ENCODE peak calls at places on chromosomes 5 and 9, in eight cellular contexts. H, E, D, V, R, Y, Z and X are unnamed samples.

GRCh38 chr9:136764301-136764891 is at the start of gene LCN15:
- DNase-seq in H (no peak), E (no peak), D (no peak), V (no peak), R (no peak), Y (no peak), Z (no peak), X (no peak)

GRCh38 chr9:129287595-129288305 is 109.7 kb upstream of the IER5L start:
- DNase-seq in H (no peak), E (no peak), D (no peak), V (no peak), R (no peak), Y (no peak), Z (peak; percentile 37), X (peak; percentile 12)

GRCh38 chr5:68169898-68170297 is 45.7 kb upstream of the PIK3R1 start:
- DNase-seq in H (no peak), E (peak; percentile 33), D (no peak), V (no peak), R (no peak), Y (no peak), Z (no peak), X (peak; percentile 54)

GRCh38 chr9:92291577-92291976 is 1.9 kb downstream of the IARS1 start:
- DNase-seq in H (no peak), E (peak; percentile 67), D (no peak), V (no peak), R (no peak), Y (no peak), Z (no peak), X (no peak)

GRCh38 chr5:169374761-169375160 is 73.8 kb upstream of the SLIT3 start:
- DNase-seq in H (peak; percentile 67), E (peak; percentile 28), D (no peak), V (no peak), R (no peak), Y (no peak), Z (no peak), X (no peak)

GRCh38 chr5:190366-191035 is 794 bp upstream of the LRRC14B start:
- DNase-seq in H (no peak), E (no peak), D (no peak), V (no peak), R (no peak), Y (no peak), Z (no peak), X (no peak)

GRCh38 chr9:4306066-4306787 is 6.4 kb upstream of the GLIS3 start:
- DNase-seq in H (peak; percentile 46), E (no peak), D (no peak), V (no peak), R (no peak), Y (no peak), Z (no peak), X (no peak)

GRCh38 chr5:154473581-154474266 is 4.3 kb downstream of the HAND1 start:
- DNase-seq in H (no peak), E (peak; percentile 60), D (no peak), V (no peak), R (no peak), Y (no peak), Z (peak; percentile 43), X (no peak)

GRCh38 chr9:124205686-124206352 is 51.9 kb upstream of the NEK6 start:
- DNase-seq in H (no peak), E (peak; percentile 31), D (no peak), V (no peak), R (no peak), Y (no peak), Z (no peak), X (no peak)

GRCh38 chr5:95184924-95185323 is 100.0 kb downstream of the MCTP1 start:
- DNase-seq in H (no peak), E (no peak), D (no peak), V (no peak), R (no peak), Y (no peak), Z (no peak), X (no peak)

GRCh38 chr5:52870448-52870847 is 82.7 kb downstream of the ITGA1 start:
- DNase-seq in H (peak; percentile 44), E (no peak), D (no peak), V (peak; percentile 43), R (no peak), Y (no peak), Z (no peak), X (no peak)

GRCh38 chr9:87599901-87600610 is 102.4 kb downstream of the DAPK1 start:
- DNase-seq in H (peak; percentile 97), E (peak; percentile 55), D (no peak), V (no peak), R (no peak), Y (no peak), Z (no peak), X (peak; percentile 63)

GRCh38 chr9:36548454-36548853 is 24.2 kb upstream of the MELK start:
- DNase-seq in H (no peak), E (no peak), D (no peak), V (no peak), R (no peak), Y (no peak), Z (no peak), X (no peak)

GRCh38 chr5:180637962-180638680 is 11.3 kb downstream of the FLT4 start:
- DNase-seq in H (no peak), E (no peak), D (no peak), V (peak; percentile 10), R (peak; percentile 3), Y (no peak), Z (no peak), X (no peak)

GRCh38 chr5:74182603-74183002 is 457.9 kb downstream of the ENC1 start:
- DNase-seq in H (no peak), E (no peak), D (no peak), V (no peak), R (no peak), Y (no peak), Z (no peak), X (no peak)

GRCh38 chr5:86679529-86679928 is 61.8 kb downstream of the COX7C start:
- DNase-seq in H (peak; percentile 36), E (peak; percentile 55), D (peak; percentile 28), V (peak; percentile 33), R (no peak), Y (no peak), Z (no peak), X (peak; percentile 17)

GRCh38 chr5:141683596-141684161 is 1.6 kb upstream of the ARAP3 start:
- DNase-seq in H (no peak), E (peak; percentile 61), D (no peak), V (no peak), R (no peak), Y (no peak), Z (no peak), X (no peak)

GRCh38 chr5:38925154-38925925 is 79.5 kb downstream of the OSMR start:
- DNase-seq in H (peak; percentile 25), E (peak; percentile 66), D (no peak), V (no peak), R (no peak), Y (no peak), Z (no peak), X (no peak)

GRCh38 chr9:108525214-108525613 is 330.6 kb downstream of the ACTL7B start:
- DNase-seq in H (no peak), E (no peak), D (no peak), V (no peak), R (no peak), Y (no peak), Z (no peak), X (no peak)

GRCh38 chr9:129687391-129687790 is 21.9 kb downstream of the PRRX2 start:
- DNase-seq in H (peak; percentile 43), E (no peak), D (no peak), V (no peak), R (no peak), Y (no peak), Z (no peak), X (no peak)

GRCh38 chr5:32254987-32255900 is 57.5 kb downstream of the MTMR12 start:
- DNase-seq in H (no peak), E (no peak), D (no peak), V (no peak), R (no peak), Y (no peak), Z (no peak), X (peak; percentile 12)